ENCODE peak calls at places on chromosomes 13 and 19, in eight cellular contexts. T is ELF-1; X is aorta; I is cardiac muscle cell; S is lower lobe of right lung; H is hypothalamus; G is hepatic stellate cell; M is CD4-positive, alpha-beta T cell. O is an unnamed sample.
A peak's percentile ranks its signal among the peaks of the same experiment; 100 is the strongest.

GRCh38 chr13:52809310-52809769 is 39.1 kb downstream of the PCDH8 start:
- DNase-seq in T (peak; percentile 96), X (no peak), I (peak; percentile 70), S (peak; percentile 68), H (no peak), G (peak; percentile 13), M (no peak), O (peak; percentile 69)

GRCh38 chr13:20492641-20493040 is 33.0 kb downstream of the CRYL1 start:
- DNase-seq in T (peak; percentile 34), X (no peak), I (peak; percentile 22), S (no peak), H (no peak), G (no peak), M (no peak), O (no peak)

GRCh38 chr19:19531951-19532805 is 3.5 kb downstream of the YJEFN3 start:
- DNase-seq in T (peak; percentile 88), X (peak; percentile 97), I (peak; percentile 73), S (peak; percentile 91), H (peak; percentile 38), G (peak; percentile 98), M (peak; percentile 85), O (peak; percentile 43)

GRCh38 chr19:50039968-50040367 is 14.2 kb downstream of the ZNF473 start:
- DNase-seq in T (no peak), X (no peak), I (no peak), S (no peak), H (no peak), G (no peak), M (no peak), O (no peak)

GRCh38 chr19:4278926-4279529 is at the start of gene SHD:
- DNase-seq in T (no peak), X (no peak), I (no peak), S (no peak), H (no peak), G (no peak), M (no peak), O (no peak)

GRCh38 chr13:83503424-83503823 is 378.9 kb downstream of the SLITRK1 start:
- DNase-seq in T (no peak), X (no peak), I (peak; percentile 15), S (no peak), H (no peak), G (no peak), M (no peak), O (no peak)

GRCh38 chr13:113275387-113275786 is 21.7 kb upstream of the LAMP1 start:
- DNase-seq in T (peak; percentile 65), X (no peak), I (peak; percentile 68), S (no peak), H (no peak), G (peak; percentile 54), M (peak; percentile 14), O (peak; percentile 51)

GRCh38 chr19:34359954-34360315 is 5.1 kb upstream of the GPI start:
- DNase-seq in T (peak; percentile 57), X (no peak), I (no peak), S (no peak), H (no peak), G (no peak), M (no peak), O (no peak)

GRCh38 chr19:2523630-2524311 is 47.8 kb downstream of the GADD45B start:
- DNase-seq in T (peak; percentile 83), X (no peak), I (peak; percentile 47), S (no peak), H (no peak), G (peak; percentile 90), M (no peak), O (no peak)

GRCh38 chr19:43464089-43464775 is 1.2 kb downstream of the LYPD3 start:
- DNase-seq in T (no peak), X (peak; percentile 92), I (no peak), S (peak; percentile 85), H (peak; percentile 9), G (no peak), M (peak; percentile 68), O (no peak)

GRCh38 chr13:111031531-111031961 is 83.6 kb upstream of the ARHGEF7 start:
- DNase-seq in T (no peak), X (no peak), I (peak; percentile 47), S (no peak), H (no peak), G (peak; percentile 81), M (no peak), O (no peak)

GRCh38 chr13:91174886-91175501 is 172.5 kb upstream of the MIR17HG start:
- DNase-seq in T (peak; percentile 37), X (peak; percentile 73), I (peak; percentile 19), S (peak; percentile 33), H (no peak), G (no peak), M (no peak), O (no peak)

GRCh38 chr19:1507192-1507660 is 5.6 kb downstream of the ADAMTSL5 start:
- DNase-seq in T (no peak), X (no peak), I (no peak), S (no peak), H (no peak), G (no peak), M (no peak), O (no peak)

GRCh38 chr19:38035515-38036495 is 128.8 kb downstream of the SIPA1L3 start:
- DNase-seq in T (no peak), X (peak; percentile 76), I (peak; percentile 38), S (no peak), H (no peak), G (peak; percentile 73), M (no peak), O (no peak)

GRCh38 chr13:62250501-62251175 is 835.0 kb upstream of the PCDH20 start:
- DNase-seq in T (no peak), X (no peak), I (no peak), S (no peak), H (no peak), G (no peak), M (no peak), O (peak; percentile 76)

GRCh38 chr19:42132030-42132628 is at the start of gene POU2F2:
- DNase-seq in T (no peak), X (peak; percentile 81), I (no peak), S (peak; percentile 60), H (no peak), G (no peak), M (peak; percentile 80), O (no peak)

GRCh38 chr13:78341032-78341431 is 262.3 kb downstream of the POU4F1 start:
- DNase-seq in T (no peak), X (no peak), I (no peak), S (no peak), H (no peak), G (no peak), M (no peak), O (no peak)

GRCh38 chr13:93180376-93180966 is 46.1 kb upstream of the GPC6 start:
- DNase-seq in T (no peak), X (no peak), I (peak; percentile 88), S (no peak), H (no peak), G (no peak), M (no peak), O (no peak)

GRCh38 chr19:58108546-58108817 is 10.5 kb upstream of the ZSCAN18 start:
- DNase-seq in T (no peak), X (no peak), I (no peak), S (no peak), H (no peak), G (no peak), M (no peak), O (no peak)

GRCh38 chr19:42477117-42477516 is 34.4 kb upstream of the CXCL17 start:
- DNase-seq in T (no peak), X (no peak), I (no peak), S (no peak), H (no peak), G (no peak), M (no peak), O (no peak)

GRCh38 chr19:41690801-41691065 is 2.7 kb upstream of the CEACAM7 start:
- DNase-seq in T (no peak), X (no peak), I (no peak), S (no peak), H (no peak), G (no peak), M (no peak), O (no peak)

GRCh38 chr19:996051-996838 is 4.0 kb upstream of the GRIN3B start:
- DNase-seq in T (peak; percentile 63), X (no peak), I (peak; percentile 61), S (no peak), H (no peak), G (peak; percentile 77), M (peak; percentile 91), O (no peak)

GRCh38 chr19:40165362-40165937 is 25.8 kb upstream of the MAP3K10 start:
- DNase-seq in T (peak; percentile 82), X (peak; percentile 84), I (peak; percentile 56), S (peak; percentile 56), H (no peak), G (peak; percentile 45), M (peak; percentile 44), O (peak; percentile 33)

GRCh38 chr19:49588370-49589122 is 2.4 kb upstream of the PRR12 start:
- DNase-seq in T (no peak), X (no peak), I (no peak), S (no peak), H (no peak), G (no peak), M (no peak), O (no peak)

GRCh38 chr13:45257638-45258338 is 56.9 kb upstream of the KCTD4 start:
- DNase-seq in T (no peak), X (no peak), I (no peak), S (no peak), H (no peak), G (peak; percentile 47), M (no peak), O (no peak)

GRCh38 chr13:99071666-99072065 is 93.8 kb upstream of the DOCK9 start:
- DNase-seq in T (no peak), X (no peak), I (no peak), S (no peak), H (no peak), G (no peak), M (no peak), O (no peak)

GRCh38 chr19:18502236-18502632 is 19.6 kb downstream of the ELL start:
- DNase-seq in T (no peak), X (no peak), I (no peak), S (no peak), H (no peak), G (no peak), M (no peak), O (no peak)

GRCh38 chr13:26017932-26018690 is 33.7 kb downstream of the SHISA2 start:
- DNase-seq in T (peak; percentile 12), X (no peak), I (peak; percentile 41), S (no peak), H (no peak), G (no peak), M (no peak), O (no peak)

GRCh38 chr19:46269085-46269484 is 27.8 kb upstream of the HIF3A start:
- DNase-seq in T (no peak), X (no peak), I (no peak), S (no peak), H (no peak), G (no peak), M (no peak), O (no peak)

GRCh38 chr13:32032780-32033179 is 1.2 kb downstream of the FRY start:
- DNase-seq in T (no peak), X (no peak), I (no peak), S (no peak), H (no peak), G (no peak), M (no peak), O (no peak)

GRCh38 chr13:45108716-45109706 is 11.3 kb upstream of the GTF2F2 start:
- DNase-seq in T (no peak), X (no peak), I (peak; percentile 46), S (peak; percentile 50), H (no peak), G (no peak), M (no peak), O (no peak)

GRCh38 chr19:43883864-43884263 is 51.2 kb downstream of the ZNF45 start:
- DNase-seq in T (no peak), X (no peak), I (no peak), S (no peak), H (no peak), G (no peak), M (no peak), O (no peak)